ENCODE peak calls at places on chromosomes 4 and X, in eight cellular contexts. One of them, this sample, is unnamed.

GRCh38 chr4:148831945-148832344 is 389.7 kb upstream of the NR3C2 start:
- DNase-seq in AG08396: peak; percentile 58
- DNase-seq in NCI-H1436: no peak
- DNase-seq in NCI-H1930: no peak
- DNase-seq in nucleus accumbens: no peak
- DNase-seq in AG10803: peak; percentile 89
- DNase-seq in stomach: no peak
- DNase-seq in lung microvascular endothelial cell: peak; percentile 97
- DNase-seq in this sample: no peak

GRCh38 chr4:140662082-140662869 is 93.5 kb upstream of the UCP1 start:
- DNase-seq in AG08396: no peak
- DNase-seq in NCI-H1436: no peak
- DNase-seq in NCI-H1930: no peak
- DNase-seq in nucleus accumbens: no peak
- DNase-seq in AG10803: peak; percentile 31
- DNase-seq in stomach: no peak
- DNase-seq in lung microvascular endothelial cell: no peak
- DNase-seq in this sample: no peak

GRCh38 chr4:113740857-113741379 is 20.6 kb downstream of the CAMK2D start:
- DNase-seq in AG08396: no peak
- DNase-seq in NCI-H1436: no peak
- DNase-seq in NCI-H1930: no peak
- DNase-seq in nucleus accumbens: no peak
- DNase-seq in AG10803: no peak
- DNase-seq in stomach: no peak
- DNase-seq in lung microvascular endothelial cell: peak; percentile 14
- DNase-seq in this sample: no peak

GRCh38 chrX:136812286-136812685 is 31.6 kb upstream of the ARHGEF6 start:
- DNase-seq in AG08396: peak; percentile 5
- DNase-seq in NCI-H1436: no peak
- DNase-seq in NCI-H1930: no peak
- DNase-seq in nucleus accumbens: no peak
- DNase-seq in AG10803: peak; percentile 59
- DNase-seq in stomach: no peak
- DNase-seq in lung microvascular endothelial cell: no peak
- DNase-seq in this sample: no peak

GRCh38 chrX:36218801-36219200 is 299.3 kb downstream of the CFAP47 start:
- DNase-seq in AG08396: no peak
- DNase-seq in NCI-H1436: no peak
- DNase-seq in NCI-H1930: no peak
- DNase-seq in nucleus accumbens: no peak
- DNase-seq in AG10803: no peak
- DNase-seq in stomach: no peak
- DNase-seq in lung microvascular endothelial cell: no peak
- DNase-seq in this sample: no peak

GRCh38 chr4:85787133-85787532 is 312.2 kb downstream of the ARHGAP24 start:
- DNase-seq in AG08396: peak; percentile 34
- DNase-seq in NCI-H1436: no peak
- DNase-seq in NCI-H1930: no peak
- DNase-seq in nucleus accumbens: no peak
- DNase-seq in AG10803: peak; percentile 85
- DNase-seq in stomach: no peak
- DNase-seq in lung microvascular endothelial cell: peak; percentile 90
- DNase-seq in this sample: no peak

GRCh38 chr4:40976343-40976742 is 226.6 kb downstream of the NSUN7 start:
- DNase-seq in AG08396: peak; percentile 37
- DNase-seq in NCI-H1436: peak; percentile 25
- DNase-seq in NCI-H1930: no peak
- DNase-seq in nucleus accumbens: no peak
- DNase-seq in AG10803: peak; percentile 66
- DNase-seq in stomach: peak; percentile 43
- DNase-seq in lung microvascular endothelial cell: peak; percentile 70
- DNase-seq in this sample: peak; percentile 59

GRCh38 chr4:159003420-159004253 is 99.2 kb upstream of the RAPGEF2 start:
- DNase-seq in AG08396: no peak
- DNase-seq in NCI-H1436: peak; percentile 74
- DNase-seq in NCI-H1930: peak; percentile 54
- DNase-seq in nucleus accumbens: no peak
- DNase-seq in AG10803: no peak
- DNase-seq in stomach: no peak
- DNase-seq in lung microvascular endothelial cell: peak; percentile 61
- DNase-seq in this sample: no peak

GRCh38 chrX:2497961-2498780 is 2.6 kb downstream of the DHRSX start:
- DNase-seq in AG08396: peak; percentile 60
- DNase-seq in NCI-H1436: no peak
- DNase-seq in NCI-H1930: no peak
- DNase-seq in nucleus accumbens: no peak
- DNase-seq in AG10803: peak; percentile 46
- DNase-seq in stomach: peak; percentile 41
- DNase-seq in lung microvascular endothelial cell: no peak
- DNase-seq in this sample: no peak

GRCh38 chr4:92163348-92163747 is 140.4 kb upstream of the GRID2 start:
- DNase-seq in AG08396: no peak
- DNase-seq in NCI-H1436: no peak
- DNase-seq in NCI-H1930: no peak
- DNase-seq in nucleus accumbens: no peak
- DNase-seq in AG10803: no peak
- DNase-seq in stomach: no peak
- DNase-seq in lung microvascular endothelial cell: no peak
- DNase-seq in this sample: no peak

GRCh38 chr4:74408639-74409038 is 36.3 kb upstream of the AREG start:
- DNase-seq in AG08396: no peak
- DNase-seq in NCI-H1436: no peak
- DNase-seq in NCI-H1930: no peak
- DNase-seq in nucleus accumbens: no peak
- DNase-seq in AG10803: no peak
- DNase-seq in stomach: no peak
- DNase-seq in lung microvascular endothelial cell: peak; percentile 59
- DNase-seq in this sample: no peak

GRCh38 chr4:172129593-172129992 is 316.4 kb downstream of the GALNTL6 start:
- DNase-seq in AG08396: no peak
- DNase-seq in NCI-H1436: no peak
- DNase-seq in NCI-H1930: no peak
- DNase-seq in nucleus accumbens: no peak
- DNase-seq in AG10803: no peak
- DNase-seq in stomach: no peak
- DNase-seq in lung microvascular endothelial cell: no peak
- DNase-seq in this sample: no peak

GRCh38 chr4:70138751-70139150 is 15.3 kb upstream of the PRR27 start:
- DNase-seq in AG08396: no peak
- DNase-seq in NCI-H1436: no peak
- DNase-seq in NCI-H1930: no peak
- DNase-seq in nucleus accumbens: no peak
- DNase-seq in AG10803: no peak
- DNase-seq in stomach: no peak
- DNase-seq in lung microvascular endothelial cell: no peak
- DNase-seq in this sample: no peak

GRCh38 chr4:105198541-105198940 is 51.9 kb downstream of the TET2 start:
- DNase-seq in AG08396: no peak
- DNase-seq in NCI-H1436: no peak
- DNase-seq in NCI-H1930: no peak
- DNase-seq in nucleus accumbens: no peak
- DNase-seq in AG10803: peak; percentile 66
- DNase-seq in stomach: no peak
- DNase-seq in lung microvascular endothelial cell: no peak
- DNase-seq in this sample: no peak

GRCh38 chr4:16083217-16084191 is at the start of gene PROM1:
- DNase-seq in AG08396: no peak
- DNase-seq in NCI-H1436: no peak
- DNase-seq in NCI-H1930: peak; percentile 63
- DNase-seq in nucleus accumbens: no peak
- DNase-seq in AG10803: no peak
- DNase-seq in stomach: peak; percentile 44
- DNase-seq in lung microvascular endothelial cell: no peak
- DNase-seq in this sample: no peak

GRCh38 chr4:177583000-177583399 is 140.8 kb upstream of the AGA start:
- DNase-seq in AG08396: no peak
- DNase-seq in NCI-H1436: no peak
- DNase-seq in NCI-H1930: no peak
- DNase-seq in nucleus accumbens: no peak
- DNase-seq in AG10803: no peak
- DNase-seq in stomach: no peak
- DNase-seq in lung microvascular endothelial cell: no peak
- DNase-seq in this sample: no peak

GRCh38 chr4:167614866-167615265 is 380.6 kb upstream of the SPOCK3 start:
- DNase-seq in AG08396: no peak
- DNase-seq in NCI-H1436: no peak
- DNase-seq in NCI-H1930: no peak
- DNase-seq in nucleus accumbens: no peak
- DNase-seq in AG10803: no peak
- DNase-seq in stomach: no peak
- DNase-seq in lung microvascular endothelial cell: no peak
- DNase-seq in this sample: no peak

GRCh38 chr4:115334736-115335411 is 221.5 kb upstream of the NDST4 start:
- DNase-seq in AG08396: no peak
- DNase-seq in NCI-H1436: no peak
- DNase-seq in NCI-H1930: no peak
- DNase-seq in nucleus accumbens: no peak
- DNase-seq in AG10803: no peak
- DNase-seq in stomach: no peak
- DNase-seq in lung microvascular endothelial cell: no peak
- DNase-seq in this sample: no peak

GRCh38 chr4:157217708-157218107 is 2.8 kb upstream of the GRIA2 start:
- DNase-seq in AG08396: peak; percentile 16
- DNase-seq in NCI-H1436: no peak
- DNase-seq in NCI-H1930: no peak
- DNase-seq in nucleus accumbens: no peak
- DNase-seq in AG10803: peak; percentile 20
- DNase-seq in stomach: no peak
- DNase-seq in lung microvascular endothelial cell: peak; percentile 37
- DNase-seq in this sample: no peak

GRCh38 chr4:54499308-54500074 is 158.3 kb upstream of the KIT start:
- DNase-seq in AG08396: no peak
- DNase-seq in NCI-H1436: no peak
- DNase-seq in NCI-H1930: no peak
- DNase-seq in nucleus accumbens: no peak
- DNase-seq in AG10803: peak; percentile 64
- DNase-seq in stomach: no peak
- DNase-seq in lung microvascular endothelial cell: no peak
- DNase-seq in this sample: no peak

GRCh38 chrX:13938766-13939530 is 90.7 kb downstream of the GEMIN8 start:
- DNase-seq in AG08396: no peak
- DNase-seq in NCI-H1436: no peak
- DNase-seq in NCI-H1930: no peak
- DNase-seq in nucleus accumbens: no peak
- DNase-seq in AG10803: no peak
- DNase-seq in stomach: no peak
- DNase-seq in lung microvascular endothelial cell: no peak
- DNase-seq in this sample: no peak

GRCh38 chrX:132757066-132757623 is 201.3 kb downstream of the HS6ST2 start:
- DNase-seq in AG08396: no peak
- DNase-seq in NCI-H1436: no peak
- DNase-seq in NCI-H1930: no peak
- DNase-seq in nucleus accumbens: no peak
- DNase-seq in AG10803: no peak
- DNase-seq in stomach: no peak
- DNase-seq in lung microvascular endothelial cell: no peak
- DNase-seq in this sample: no peak

GRCh38 chr4:154312246-154312645 is 179.4 kb downstream of the DCHS2 start:
- DNase-seq in AG08396: no peak
- DNase-seq in NCI-H1436: no peak
- DNase-seq in NCI-H1930: no peak
- DNase-seq in nucleus accumbens: no peak
- DNase-seq in AG10803: no peak
- DNase-seq in stomach: no peak
- DNase-seq in lung microvascular endothelial cell: no peak
- DNase-seq in this sample: no peak

GRCh38 chr4:104128031-104128849 is 366.5 kb downstream of the CXXC4 start:
- DNase-seq in AG08396: no peak
- DNase-seq in NCI-H1436: no peak
- DNase-seq in NCI-H1930: no peak
- DNase-seq in nucleus accumbens: no peak
- DNase-seq in AG10803: no peak
- DNase-seq in stomach: no peak
- DNase-seq in lung microvascular endothelial cell: no peak
- DNase-seq in this sample: no peak

GRCh38 chr4:103136671-103137445 is 37.2 kb upstream of the BDH2 start:
- DNase-seq in AG08396: no peak
- DNase-seq in NCI-H1436: no peak
- DNase-seq in NCI-H1930: no peak
- DNase-seq in nucleus accumbens: no peak
- DNase-seq in AG10803: no peak
- DNase-seq in stomach: no peak
- DNase-seq in lung microvascular endothelial cell: peak; percentile 47
- DNase-seq in this sample: no peak

GRCh38 chr4:135927651-135928050 is 1604.6 kb downstream of the PCDH18 start:
- DNase-seq in AG08396: no peak
- DNase-seq in NCI-H1436: no peak
- DNase-seq in NCI-H1930: no peak
- DNase-seq in nucleus accumbens: no peak
- DNase-seq in AG10803: no peak
- DNase-seq in stomach: no peak
- DNase-seq in lung microvascular endothelial cell: no peak
- DNase-seq in this sample: peak; percentile 26

This sample was measured in NCI-H460.